ENCODE peak calls at places on chromosomes 3 and 15, in eight cellular contexts. V, D, Z, E, T, F, W and Y are unnamed samples.

GRCh38 chr15:58260911-58261267 is 122.7 kb downstream of the AQP9 start:
- DNase-seq in V (no peak), E (peak), F (no peak), W (peak), D (no peak), Z (no peak), T (no peak), Y (no peak)

GRCh38 chr15:67785431-67785830 is 39.9 kb upstream of the SKOR1 start:
- DNase-seq in V (no peak), T (no peak), Z (no peak), E (no peak), W (no peak), F (no peak), D (peak), Y (no peak)

GRCh38 chr3:9168230-9168629 is 81.2 kb downstream of the SRGAP3 start:
- DNase-seq in E (no peak), V (no peak), W (no peak), F (no peak), T (no peak), Z (no peak), D (peak), Y (no peak)

GRCh38 chr3:141530133-141530768 is 43.4 kb downstream of the RASA2 start:
- DNase-seq in D (no peak), Z (no peak), W (no peak), V (no peak), F (no peak), T (no peak), E (peak), Y (no peak)

GRCh38 chr3:153970735-153971347 is 150.3 kb upstream of the ARHGEF26 start:
- DNase-seq in F (no peak), V (no peak), Z (no peak), W (no peak), E (no peak), T (no peak), D (peak), Y (no peak)

GRCh38 chr3:182793663-182794454 is 555 bp downstream of the ATP11B start:
- DNase-seq in Z (no peak), D (peak), E (peak), T (peak), F (peak), W (peak), V (peak), Y (peak)

GRCh38 chr3:14256046-14256445 is 77.4 kb downstream of the LSM3 start:
- DNase-seq in F (no peak), W (no peak), E (no peak), Z (no peak), D (no peak), T (no peak), V (no peak), Y (no peak)

GRCh38 chr3:143832433-143832832 is 15.8 kb downstream of the SLC9A9 start:
- DNase-seq in W (no peak), Z (no peak), T (peak), D (no peak), E (no peak), F (no peak), V (no peak), Y (no peak)

GRCh38 chr3:107600784-107601183 is 78.0 kb downstream of the BBX start:
- DNase-seq in D (no peak), E (peak), V (no peak), W (no peak), Z (no peak), T (no peak), F (no peak), Y (no peak)

GRCh38 chr3:104685492-104685891 is 681.2 kb upstream of the ALCAM start:
- DNase-seq in D (no peak), E (no peak), F (no peak), T (no peak), Z (no peak), V (no peak), W (no peak), Y (no peak)